ENCODE peak calls at places on chromosomes 1 and 21, in nine cellular contexts. D is dermis blood vessel endothelial cell; P is stimulated activated CD8-positive, alpha-beta memory T cell treated with anti-CD3 and anti-CD28 coated beads, Interleukin-2, amount 100 ng/mL, for 1 hour; F is stimulated activated effector memory CD8-positive, alpha-beta T cell treated with anti-CD3 and anti-CD28 coated beads, Interleukin-12 subunit alpha, Interleukin-12 subunit beta, amount 100 ng/mL, for 72 hours; O is effector CD8-positive, alpha-beta T cell; B is activated naive CD4-positive, alpha-beta T cell; M is HuH-7; I is HTR-8/SVneo; C is stimulated activated CD4-positive, alpha-beta T cell treated with anti-CD3 and anti-CD28 coated beads, Interleukin-2, amount 100 ng/mL, for 24 hours. T is an unnamed sample.

GRCh38 chr1:26761217-26761616 is 26.5 kb upstream of the PIGV start:
- DNase-seq in D (peak), P (no peak), F (no peak), O (no peak), B (no peak), M (no peak), I (no peak), C (no peak), T (no peak)

GRCh38 chr1:178544531-178544930 is 31.6 kb downstream of the TEX35 start:
- DNase-seq in D (no peak), P (no peak), F (no peak), O (no peak), B (no peak), M (no peak), I (no peak), C (no peak), T (no peak)

GRCh38 chr1:83692524-83693336 is 306.2 kb downstream of the TTLL7 start:
- DNase-seq in D (peak), P (no peak), F (no peak), O (no peak), B (no peak), M (peak), I (peak), C (peak), T (peak)

GRCh38 chr1:31376374-31377134 is 3.7 kb upstream of the FABP3 start:
- DNase-seq in D (peak), P (no peak), F (no peak), O (no peak), B (no peak), M (no peak), I (peak), C (no peak), T (peak)

GRCh38 chr1:64042331-64043100 is 160.9 kb upstream of the UBE2U start:
- DNase-seq in D (peak), P (no peak), F (no peak), O (no peak), B (no peak), M (no peak), I (peak), C (no peak), T (no peak)

GRCh38 chr1:174818951-174819350 is 180.8 kb upstream of the CACYBP start:
- DNase-seq in D (no peak), P (no peak), F (no peak), O (no peak), B (no peak), M (no peak), I (no peak), C (no peak), T (no peak)

GRCh38 chr1:119569095-119569494 is 62.1 kb downstream of the HSD3B1 start:
- DNase-seq in D (no peak), P (no peak), F (no peak), O (no peak), B (no peak), M (no peak), I (no peak), C (no peak), T (no peak)

GRCh38 chr1:187854457-187854856 is 1025.7 kb downstream of the PLA2G4A start:
- DNase-seq in D (no peak), P (no peak), F (no peak), O (no peak), B (no peak), M (no peak), I (no peak), C (no peak), T (no peak)

GRCh38 chr1:215679231-215679630 is 112.1 kb downstream of the KCTD3 start:
- DNase-seq in D (no peak), P (no peak), F (no peak), O (no peak), B (no peak), M (no peak), I (no peak), C (no peak), T (no peak)

GRCh38 chr1:37068897-37069296 is 34.6 kb upstream of the GRIK3 start:
- DNase-seq in D (no peak), P (no peak), F (no peak), O (no peak), B (no peak), M (no peak), I (no peak), C (no peak), T (no peak)

GRCh38 chr21:29232601-29233541 is 65.9 kb upstream of the BACH1 start:
- DNase-seq in D (peak), P (no peak), F (no peak), O (no peak), B (no peak), M (no peak), I (peak), C (no peak), T (no peak)

GRCh38 chr1:23405946-23406345 is 18.6 kb downstream of the TCEA3 start:
- DNase-seq in D (no peak), P (no peak), F (no peak), O (no peak), B (no peak), M (no peak), I (no peak), C (no peak), T (no peak)

GRCh38 chr1:9437931-9438330 is 101.3 kb upstream of the SLC25A33 start:
- DNase-seq in D (no peak), P (no peak), F (no peak), O (no peak), B (no peak), M (no peak), I (no peak), C (no peak), T (no peak)

GRCh38 chr1:173341307-173341706 is 134.2 kb upstream of the TNFSF4 start:
- DNase-seq in D (no peak), P (no peak), F (no peak), O (no peak), B (no peak), M (no peak), I (no peak), C (no peak), T (peak)

GRCh38 chr1:225915538-225915991 is 8.5 kb downstream of the PYCR2 start:
- DNase-seq in D (no peak), P (no peak), F (no peak), O (no peak), B (no peak), M (no peak), I (no peak), C (no peak), T (no peak)

GRCh38 chr1:207091185-207091906 is 2.7 kb downstream of the C4BPB start:
- DNase-seq in D (no peak), P (no peak), F (no peak), O (no peak), B (no peak), M (no peak), I (no peak), C (no peak), T (no peak)

GRCh38 chr1:62772607-62773295 is 11.2 kb upstream of the ATG4C start:
- DNase-seq in D (no peak), P (no peak), F (no peak), O (no peak), B (no peak), M (no peak), I (no peak), C (no peak), T (no peak)

GRCh38 chr1:183163311-183163710 is 22.8 kb upstream of the LAMC2 start:
- DNase-seq in D (peak), P (no peak), F (no peak), O (no peak), B (no peak), M (no peak), I (peak), C (no peak), T (peak)

GRCh38 chr1:16719571-16720402 is 20.5 kb upstream of the RNU1-4 start:
- DNase-seq in D (no peak), P (no peak), F (peak), O (no peak), B (no peak), M (no peak), I (no peak), C (no peak), T (no peak)

GRCh38 chr1:201870397-201870796 is 18.3 kb upstream of the SHISA4 start:
- DNase-seq in D (no peak), P (no peak), F (no peak), O (no peak), B (no peak), M (no peak), I (no peak), C (no peak), T (no peak)

GRCh38 chr1:42176902-42177519 is 12.5 kb upstream of the GUCA2A start:
- DNase-seq in D (peak), P (no peak), F (no peak), O (no peak), B (no peak), M (peak), I (peak), C (no peak), T (peak)

GRCh38 chr1:235246022-235246948 is 81.7 kb downstream of the ARID4B start:
- DNase-seq in D (peak), P (no peak), F (no peak), O (no peak), B (no peak), M (no peak), I (no peak), C (no peak), T (no peak)

T was measured in cardiac muscle cell.